ENCODE peak calls at places on chromosomes 16 and 17, in five cellular contexts. A is HCT116, N is breast epithelium, T is A549, X is lower leg skin. I is an unnamed sample.

GRCh38 chr17:9324864-9325263 is 250.8 kb downstream of the STX8 start:
- DNase-seq in A (no peak), N (no peak), X (peak), T (peak), I (no peak)

GRCh38 chr17:82528484-82529265 is 9.1 kb downstream of the FOXK2 start:
- DNase-seq in A (peak), N (peak), X (peak), T (peak), I (peak)

GRCh38 chr16:85393674-85394510 is 219.2 kb upstream of the GSE1 start:
- DNase-seq in T (peak), A (no peak), N (no peak), X (no peak), I (peak)

GRCh38 chr16:56116577-56116964 is 74.7 kb upstream of the GNAO1 start:
- DNase-seq in X (no peak), T (no peak), A (no peak), N (no peak), I (no peak)

GRCh38 chr17:74192950-74193781 is 10.3 kb upstream of the RPL38 start:
- DNase-seq in N (peak), X (peak), T (peak), A (no peak), I (peak)

GRCh38 chr16:82361885-82362284 is 191.9 kb upstream of the MPHOSPH6 start:
- DNase-seq in N (no peak), T (no peak), X (no peak), A (no peak), I (no peak)

GRCh38 chr16:56737539-56737938 is 7.6 kb downstream of the NUP93 start:
- DNase-seq in A (no peak), N (no peak), X (no peak), T (no peak), I (no peak)

GRCh38 chr17:11031787-11032186 is 193.9 kb upstream of the PIRT start:
- DNase-seq in T (peak), A (no peak), N (no peak), X (no peak), I (no peak)

GRCh38 chr17:64736804-64737492 is 74.8 kb upstream of the SMURF2 start:
- DNase-seq in T (peak), N (no peak), A (peak), X (no peak), I (peak)

GRCh38 chr16:65280988-65281530 is 159.2 kb upstream of the CDH11 start:
- DNase-seq in A (no peak), X (no peak), N (no peak), T (no peak), I (no peak)

GRCh38 chr17:63685021-63685420 is 14.9 kb downstream of the LIMD2 start:
- DNase-seq in A (no peak), X (no peak), T (no peak), N (no peak), I (peak)

GRCh38 chr17:72116692-72117469 is 3.9 kb upstream of the SOX9 start:
- DNase-seq in X (no peak), T (no peak), N (no peak), A (no peak), I (peak)

GRCh38 chr16:16083421-16084156 is 134.2 kb downstream of the ABCC1 start:
- DNase-seq in A (peak), X (no peak), T (peak), N (no peak), I (no peak)

GRCh38 chr17:35433075-35433894 is 985 bp upstream of the SLFN12 start:
- DNase-seq in N (peak), X (peak), T (peak), A (peak), I (peak)

GRCh38 chr17:81676906-81677305 is 6.7 kb downstream of the ARL16 start:
- DNase-seq in A (no peak), N (peak), X (no peak), T (no peak), I (no peak)

GRCh38 chr16:63568184-63568583 is 1531.9 kb upstream of the CDH8 start:
- DNase-seq in A (no peak), X (no peak), N (no peak), T (no peak), I (no peak)

GRCh38 chr16:86085161-86085611 is 186.2 kb downstream of the IRF8 start:
- DNase-seq in T (no peak), A (no peak), X (no peak), N (no peak), I (no peak)

GRCh38 chr16:4538067-4538385 is 547 bp downstream of the CDIP1 start:
- DNase-seq in N (peak), T (no peak), A (no peak), X (no peak), I (no peak)

GRCh38 chr17:73972901-73973300 is 230.6 kb upstream of the RPL38 start:
- DNase-seq in T (no peak), X (no peak), A (no peak), N (no peak), I (no peak)

GRCh38 chr17:56577810-56578209 is 15.7 kb upstream of the NOG start:
- DNase-seq in T (no peak), N (no peak), A (no peak), X (no peak), I (no peak)

GRCh38 chr17:17750881-17751280 is 69.6 kb downstream of the RAI1 start:
- DNase-seq in X (no peak), N (no peak), T (no peak), A (no peak), I (peak)

GRCh38 chr17:77565166-77565565 is 393.3 kb upstream of the TNRC6C start:
- DNase-seq in A (no peak), X (no peak), T (no peak), N (no peak), I (peak)

GRCh38 chr17:51833045-51833444 is 325.5 kb downstream of the CA10 start:
- DNase-seq in A (no peak), X (no peak), N (no peak), T (no peak), I (no peak)

GRCh38 chr16:79415983-79416641 is 184.4 kb downstream of the MAF start:
- DNase-seq in N (no peak), X (no peak), T (no peak), A (no peak), I (no peak)

GRCh38 chr17:79834575-79835469 is 4.4 kb downstream of the CBX4 start:
- DNase-seq in A (no peak), T (peak), N (no peak), X (peak), I (no peak)

GRCh38 chr16:31513126-31513525 is 4.9 kb upstream of the RUSF1 start:
- DNase-seq in X (no peak), N (no peak), A (no peak), T (peak), I (no peak)

GRCh38 chr17:9628509-9628908 is 16.8 kb upstream of the USP43 start:
- DNase-seq in A (peak), T (peak), N (no peak), X (no peak), I (peak)

GRCh38 chr16:3610698-3611144 is 685 bp downstream of the SLX4 start:
- DNase-seq in X (no peak), N (no peak), T (no peak), A (no peak), I (no peak)

GRCh38 chr17:38620551-38621277 is 15.0 kb upstream of the SRCIN1 start:
- DNase-seq in T (no peak), X (no peak), N (no peak), A (no peak), I (no peak)

GRCh38 chr16:87856796-87857228 is 12.5 kb downstream of the SLC7A5 start:
- DNase-seq in T (peak), N (no peak), A (no peak), X (no peak), I (no peak)

GRCh38 chr17:79944821-79945391 is 90.8 kb downstream of the TBC1D16 start:
- DNase-seq in X (no peak), N (no peak), A (no peak), T (no peak), I (peak)

GRCh38 chr16:85138825-85139627 is 26.8 kb upstream of the CIBAR2 start:
- DNase-seq in T (no peak), X (no peak), A (no peak), N (peak), I (no peak)

GRCh38 chr17:50056961-50057330 is 1.0 kb downstream of the ITGA3 start:
- DNase-seq in A (no peak), T (peak), N (no peak), X (no peak), I (peak)
- H3K4me3 ChIP-seq in A (peak), T (peak), N (peak), X (peak), I (peak)

GRCh38 chr17:2070241-2071023 is 15.5 kb downstream of the HIC1 start:
- DNase-seq in T (no peak), A (no peak), X (no peak), N (no peak), I (no peak)
- TF ChIP-seq POLR2A in T (no peak), A (no peak), X (no peak), N (no peak), I (no peak)

GRCh38 chr16:50675686-50676610 is 5.2 kb downstream of the SNX20 start:
- DNase-seq in X (no peak), A (no peak), N (peak), T (no peak), I (peak)

GRCh38 chr16:50674831-50675230 is 6.3 kb downstream of the SNX20 start:
- DNase-seq in T (no peak), N (no peak), A (no peak), X (no peak), I (no peak)

GRCh38 chr16:50676684-50677225 is 4.4 kb downstream of the SNX20 start:
- DNase-seq in N (no peak), A (no peak), T (no peak), X (no peak), I (peak)

GRCh38 chr16:50679266-50679665 is 1.8 kb downstream of the SNX20 start:
- DNase-seq in X (no peak), T (no peak), A (no peak), N (no peak), I (no peak)

DNA sequence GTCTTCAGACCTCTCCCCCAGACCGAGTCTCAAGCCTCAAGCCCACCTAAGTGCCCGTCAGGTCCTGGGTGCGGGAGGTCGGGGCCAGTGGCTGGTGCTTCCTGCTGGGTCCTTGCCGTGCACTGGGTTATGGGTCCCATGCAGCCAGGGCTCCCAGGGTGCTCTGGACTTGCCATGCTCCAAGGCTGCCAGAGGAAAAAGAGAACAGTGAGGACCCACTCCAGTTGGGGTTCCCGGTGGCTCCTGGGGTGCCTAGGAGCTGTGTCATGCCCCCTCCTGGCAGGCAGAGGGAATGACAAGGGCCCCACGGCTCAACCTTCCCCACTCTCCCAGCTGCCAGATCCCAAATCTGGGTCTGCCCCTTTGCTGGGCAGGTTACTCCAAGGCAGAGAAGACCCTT is 3.8 kb downstream of the SNX20 start:
- DNase-seq in A (no peak), N (no peak), X (no peak), T (no peak), I (no peak)
- TF ChIP-seq CTCF in A (peak), N (no peak), X (no peak), T (peak), I (no peak)

GRCh38 chr17:41814195-41814594 is 1.4 kb downstream of the FKBP10 start:
- DNase-seq in A (no peak), N (no peak), X (no peak), T (no peak), I (no peak)
- H3K4me3 ChIP-seq in A (no peak), N (peak), X (no peak), T (peak), I (no peak)

GRCh38 chr17:57998234-57998746 is 8.8 kb downstream of the SRSF1 start:
- DNase-seq in A (no peak), T (no peak), N (no peak), X (no peak), I (no peak)
- TF ChIP-seq POLR2A in A (no peak), T (no peak), N (no peak), X (no peak), I (no peak)

DNA sequence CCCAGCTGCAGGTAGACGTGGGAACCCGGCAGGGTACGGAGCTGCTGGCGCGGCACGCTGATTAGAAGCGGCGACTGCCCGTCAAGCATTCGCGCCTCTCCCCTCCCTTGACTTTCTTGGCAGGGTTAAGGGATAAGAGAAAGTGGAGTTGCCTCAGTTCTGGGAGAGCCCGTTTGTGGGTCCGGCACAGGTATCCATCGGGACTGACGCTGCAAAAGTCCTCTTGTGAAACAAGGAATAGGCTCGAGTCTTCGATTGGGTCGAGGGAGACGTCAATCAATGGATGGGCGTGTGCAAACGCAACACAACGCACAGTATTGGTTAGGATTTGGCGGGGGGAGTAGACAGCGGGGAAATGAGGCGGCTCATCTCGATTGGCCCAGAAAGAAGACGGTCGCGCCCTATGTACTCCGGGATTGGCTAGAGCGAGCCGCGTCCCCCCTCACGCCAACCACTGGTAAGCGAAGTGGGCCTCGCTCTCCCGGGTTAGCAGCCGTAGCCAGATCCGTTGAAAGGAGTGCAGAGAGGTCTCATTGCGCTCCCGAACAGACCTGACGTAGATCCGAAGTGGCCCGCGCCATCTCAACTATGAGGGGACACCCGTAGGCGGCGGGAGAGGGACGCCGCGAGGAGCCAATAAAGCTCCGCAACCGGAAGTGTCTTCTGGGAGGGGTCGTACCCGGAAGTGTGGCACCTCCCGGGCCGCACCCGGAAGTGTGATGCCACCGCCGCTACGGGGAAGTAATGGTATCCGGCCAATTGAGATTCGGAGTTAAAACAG is at the start of gene MON1B:
- DNase-seq in A (peak), N (peak), T (peak), X (peak), I (peak)
- TF ChIP-seq CTCF in A (no peak), N (peak), T (no peak), X (no peak), I (no peak)

GRCh38 chr17:979211-979538 is 401 bp downstream of the NXN start:
- DNase-seq in T (no peak), N (peak), X (no peak), A (no peak), I (no peak)
- H3K4me3 ChIP-seq in T (peak), N (peak), X (no peak), A (peak), I (peak)

DNA sequence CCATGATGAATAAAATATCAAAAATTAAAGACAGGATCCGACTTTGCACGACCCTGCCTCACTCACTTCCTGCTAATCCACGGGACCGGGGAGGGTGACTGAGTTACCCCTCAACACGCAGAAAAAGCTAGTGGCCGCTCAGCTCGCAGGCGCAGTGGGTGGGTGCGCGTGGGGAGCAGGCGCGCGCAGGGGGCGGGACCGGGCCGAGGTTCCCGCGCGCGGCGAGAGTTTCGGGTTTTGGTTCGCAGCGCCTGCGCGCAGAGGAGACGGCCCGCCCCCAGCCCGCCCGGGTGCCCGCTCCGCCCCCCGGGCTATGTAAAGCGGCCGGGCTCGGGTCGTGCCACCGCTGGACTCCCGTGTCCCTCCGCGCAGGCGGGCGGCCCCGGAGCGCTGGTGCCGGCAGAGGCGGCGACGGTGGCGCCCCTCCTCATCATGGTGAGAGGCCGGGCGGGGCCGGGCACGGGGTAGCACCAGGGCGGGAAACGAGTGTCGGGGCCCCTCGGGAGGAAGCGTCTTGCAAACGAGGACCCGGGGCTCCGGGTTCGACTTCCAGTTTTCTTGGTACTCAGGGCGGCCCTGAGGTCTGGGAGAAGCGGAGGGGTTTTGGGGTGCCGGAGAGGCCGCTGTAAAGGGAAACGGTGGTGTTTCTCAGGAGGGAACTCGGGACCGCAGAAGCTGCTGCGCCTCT is at the start of gene CNP:
- DNase-seq in T (peak), A (peak), N (peak), X (peak), I (peak)
- TF ChIP-seq POLR2A in T (peak), A (peak), N (no peak), X (no peak), I (peak)

I was measured in Peyer's patch.